ENCODE peak calls at places on chromosomes 13 and 19, in nine cellular contexts. T is NCI-H1092 treated with DMSO at 0.1 percent for 48 hours; M is BE2C; F is activated CD8-positive, alpha-beta T cell treated with anti-CD3 and anti-CD28 coated beads for 36 hours; C is skeletal muscle cell; D is stimulated activated CD4-positive, alpha-beta T cell treated with anti-CD3 and anti-CD28 coated beads, Interleukin-1b, Interleukin-23, amount 100 ng/mL, for 48 hours; Q is endothelial cell; Z is Panc1; W is frontal cortex. R is an unnamed sample.

GRCh38 chr19:42443944-42444398 is 1.2 kb upstream of the CXCL17 start:
- DNase-seq in M (no peak), Z (no peak), F (no peak), Q (no peak), T (peak; percentile 25), D (no peak), C (no peak), W (no peak), R (no peak)

GRCh38 chr13:78862460-78862859 is 203.5 kb upstream of the OBI1 start:
- DNase-seq in Z (no peak), Q (no peak), T (no peak), M (no peak), F (no peak), D (no peak), C (no peak), W (no peak), R (no peak)

GRCh38 chr19:45446295-45446694 is 21.5 kb upstream of the FOSB start:
- DNase-seq in Z (no peak), D (no peak), W (no peak), M (no peak), Q (no peak), T (peak; percentile 8), F (peak; percentile 42), C (no peak), R (no peak)

GRCh38 chr13:79987323-79987722 is 353.6 kb downstream of the SPRY2 start:
- DNase-seq in Z (no peak), T (no peak), Q (no peak), F (no peak), D (no peak), M (no peak), C (no peak), W (no peak), R (no peak)

GRCh38 chr13:40236566-40237168 is 429.8 kb downstream of the FOXO1 start:
- DNase-seq in T (no peak), C (no peak), Z (no peak), D (no peak), W (no peak), Q (no peak), M (no peak), F (no peak), R (no peak)

GRCh38 chr13:70668293-70668692 is 560.0 kb upstream of the KLHL1 start:
- DNase-seq in T (no peak), Z (no peak), Q (no peak), D (no peak), F (no peak), W (no peak), C (no peak), M (no peak), R (no peak)

GRCh38 chr13:74557870-74558269 is 423.7 kb upstream of the KLF12 start:
- DNase-seq in C (no peak), M (no peak), Q (no peak), W (no peak), T (no peak), F (no peak), Z (no peak), D (no peak), R (no peak)

GRCh38 chr19:2634960-2635359 is 67.5 kb downstream of the GNG7 start:
- DNase-seq in C (no peak), F (no peak), W (no peak), Z (no peak), M (no peak), T (no peak), D (no peak), Q (no peak), R (no peak)

GRCh38 chr13:28568286-28568685 is 73.4 kb upstream of the FLT1 start:
- DNase-seq in Q (no peak), Z (no peak), F (no peak), W (peak; percentile 4), C (no peak), D (no peak), M (peak; percentile 93), T (no peak), R (peak; percentile 36)